ENCODE peak calls at places on chromosome 20, in five cellular contexts. Z is progenitor cell of endocrine pancreas, S is HS-27A, U is left ventricle myocardium inferior, T is COR-L47. I is an unnamed sample.
A peak's percentile ranks its signal among the peaks of the same experiment; 100 is the strongest.

GRCh38 chr20:59145926-59146800 is 17.5 kb upstream of the ZNF831 start:
- DNase-seq in U (no peak), Z (no peak), S (no peak), T (no peak), I (no peak)

GRCh38 chr20:37233471-37234253 is 28.0 kb downstream of the GHRH start:
- DNase-seq in Z (no peak), T (no peak), U (no peak), S (no peak), I (no peak)

GRCh38 chr20:52060794-52061714 is 130.5 kb downstream of the ZFP64 start:
- DNase-seq in S (no peak), T (peak; percentile 2), U (no peak), Z (peak; percentile 12), I (peak; percentile 44)

GRCh38 chr20:63125893-63126601 is 89.9 kb downstream of the YTHDF1 start:
- DNase-seq in S (no peak), U (peak; percentile 4), Z (no peak), T (no peak), I (no peak)

GRCh38 chr20:33568378-33569289 is 78.7 kb downstream of the CBFA2T2 start:
- DNase-seq in U (peak; percentile 44), T (peak; percentile 94), Z (peak; percentile 19), S (no peak), I (peak; percentile 41)

GRCh38 chr20:1632228-1632577 is 12.4 kb upstream of the SIRPB1 start:
- DNase-seq in T (no peak), Z (no peak), U (no peak), S (no peak), I (no peak)

GRCh38 chr20:7760261-7761048 is 179.8 kb downstream of the HAO1 start:
- DNase-seq in T (no peak), U (no peak), S (peak; percentile 68), Z (no peak), I (no peak)

GRCh38 chr20:33477386-33478234 is 12.3 kb upstream of the CBFA2T2 start:
- DNase-seq in Z (no peak), T (peak; percentile 96), S (no peak), U (no peak), I (no peak)

GRCh38 chr20:63232235-63233060 is 3.3 kb upstream of the BIRC7 start:
- DNase-seq in Z (no peak), S (peak; percentile 62), U (no peak), T (no peak), I (no peak)

GRCh38 chr20:7136886-7137285 is 369.4 kb downstream of the BMP2 start:
- DNase-seq in S (no peak), Z (no peak), U (no peak), T (no peak), I (no peak)

I was measured in neuronal stem cell.